ENCODE peak calls at places on chromosomes 12 and 14, in nine cellular contexts. R, U, B, S, C, Q, A, V and Y are unnamed samples.

GRCh38 chr12:40691913-40692616 is at the start of gene CNTN1:
- DNase-seq in R (no peak), U (peak), B (peak), S (peak), C (no peak), Q (peak), A (peak), V (peak), Y (no peak)

GRCh38 chr12:78933014-78933413 is 68.4 kb downstream of the SYT1 start:
- DNase-seq in R (no peak), U (no peak), B (no peak), S (no peak), C (no peak), Q (no peak), A (no peak), V (no peak), Y (no peak)

GRCh38 chr12:32454866-32455265 is 55.5 kb downstream of the FGD4 start:
- DNase-seq in R (no peak), U (no peak), B (no peak), S (no peak), C (no peak), Q (no peak), A (no peak), V (no peak), Y (no peak)

GRCh38 chr12:6532927-6533652 is 1.2 kb upstream of the GAPDH start:
- DNase-seq in R (peak), U (peak), B (peak), S (no peak), C (peak), Q (peak), A (peak), V (no peak), Y (no peak)

GRCh38 chr14:103128631-103129300 is 5.5 kb downstream of the TNFAIP2 start:
- DNase-seq in R (no peak), U (no peak), B (no peak), S (peak), C (no peak), Q (no peak), A (no peak), V (no peak), Y (no peak)

GRCh38 chr12:116538076-116538591 is 21.0 kb upstream of the MAP1LC3B2 start:
- DNase-seq in R (no peak), U (no peak), B (no peak), S (no peak), C (no peak), Q (no peak), A (no peak), V (no peak), Y (no peak)

GRCh38 chr12:3247596-3248270 is 170.6 kb downstream of the TSPAN9 start:
- DNase-seq in R (no peak), U (peak), B (no peak), S (no peak), C (no peak), Q (no peak), A (no peak), V (no peak), Y (no peak)

GRCh38 chr14:105711841-105712460 is 185.6 kb downstream of the TMEM121 start:
- DNase-seq in R (no peak), U (no peak), B (no peak), S (peak), C (no peak), Q (no peak), A (no peak), V (no peak), Y (no peak)

GRCh38 chr14:63747836-63748235 is 20.0 kb upstream of the SGPP1 start:
- DNase-seq in R (no peak), U (no peak), B (no peak), S (no peak), C (no peak), Q (no peak), A (no peak), V (no peak), Y (no peak)

GRCh38 chr14:98513558-98513957 is 758.4 kb downstream of the BCL11B start:
- DNase-seq in R (no peak), U (no peak), B (no peak), S (no peak), C (no peak), Q (no peak), A (no peak), V (no peak), Y (no peak)

GRCh38 chr12:54301428-54302045 is 722 bp upstream of the NFE2 start:
- DNase-seq in R (no peak), U (no peak), B (no peak), S (no peak), C (no peak), Q (no peak), A (no peak), V (no peak), Y (no peak)

GRCh38 chr12:107670999-107671643 is 14.5 kb upstream of the PWP1 start:
- DNase-seq in R (peak), U (no peak), B (no peak), S (no peak), C (peak), Q (peak), A (no peak), V (peak), Y (no peak)

GRCh38 chr14:71856199-71856919 is 75.9 kb upstream of the RGS6 start:
- DNase-seq in R (peak), U (no peak), B (no peak), S (no peak), C (no peak), Q (no peak), A (no peak), V (no peak), Y (peak)

GRCh38 chr12:105226219-105226618 is 9.8 kb downstream of the APPL2 start:
- DNase-seq in R (peak), U (no peak), B (peak), S (no peak), C (no peak), Q (peak), A (peak), V (no peak), Y (no peak)

GRCh38 chr14:56004807-56005579 is 113.2 kb upstream of the PELI2 start:
- DNase-seq in R (peak), U (no peak), B (no peak), S (no peak), C (peak), Q (peak), A (no peak), V (no peak), Y (no peak)

GRCh38 chr12:106072751-106073150 is 66.0 kb downstream of the NUAK1 start:
- DNase-seq in R (no peak), U (no peak), B (no peak), S (no peak), C (no peak), Q (no peak), A (no peak), V (no peak), Y (no peak)

GRCh38 chr12:48744251-48745008 is 27.9 kb upstream of the CCNT1 start:
- DNase-seq in R (no peak), U (no peak), B (no peak), S (no peak), C (no peak), Q (no peak), A (no peak), V (no peak), Y (no peak)